ENCODE peak calls at places on chromosomes 13 and 19, in four cellular contexts. One of them, this sample, is unnamed.

GRCh38 chr19:48659768-48660167 is 13.0 kb downstream of the NTN5 start:
- DNase-seq in ascending aorta: no peak
- DNase-seq in mammary epithelial cell: peak; percentile 52
- DNase-seq in heart left ventricle: no peak
- DNase-seq in this sample: no peak

GRCh38 chr19:19956431-19957075 is 55.8 kb downstream of the ZNF93 start:
- DNase-seq in ascending aorta: no peak
- DNase-seq in mammary epithelial cell: no peak
- DNase-seq in heart left ventricle: no peak
- DNase-seq in this sample: no peak

GRCh38 chr13:32585625-32586021 is 629 bp upstream of the PDS5B start:
- DNase-seq in ascending aorta: no peak
- DNase-seq in mammary epithelial cell: no peak
- DNase-seq in heart left ventricle: no peak
- DNase-seq in this sample: no peak

GRCh38 chr19:56121180-56122167 is at the start of gene ZNF787:
- DNase-seq in ascending aorta: peak; percentile 100
- DNase-seq in mammary epithelial cell: peak; percentile 97
- DNase-seq in heart left ventricle: peak; percentile 99
- DNase-seq in this sample: peak; percentile 65

GRCh38 chr19:40143612-40144011 is 47.6 kb upstream of the MAP3K10 start:
- DNase-seq in ascending aorta: no peak
- DNase-seq in mammary epithelial cell: no peak
- DNase-seq in heart left ventricle: peak; percentile 29
- DNase-seq in this sample: no peak

GRCh38 chr19:43700368-43701015 is 15.4 kb upstream of the IRGC start:
- DNase-seq in ascending aorta: no peak
- DNase-seq in mammary epithelial cell: peak; percentile 23
- DNase-seq in heart left ventricle: peak; percentile 74
- DNase-seq in this sample: no peak

GRCh38 chr13:106052200-106052767 is 483.2 kb downstream of the EFNB2 start:
- DNase-seq in ascending aorta: no peak
- DNase-seq in mammary epithelial cell: no peak
- DNase-seq in heart left ventricle: no peak
- DNase-seq in this sample: no peak

GRCh38 chr19:39310558-39311311 is 9.9 kb downstream of the LRFN1 start:
- DNase-seq in ascending aorta: no peak
- DNase-seq in mammary epithelial cell: no peak
- DNase-seq in heart left ventricle: no peak
- DNase-seq in this sample: no peak

GRCh38 chr13:80571346-80572307 is 230.7 kb upstream of the SPRY2 start:
- DNase-seq in ascending aorta: no peak
- DNase-seq in mammary epithelial cell: no peak
- DNase-seq in heart left ventricle: peak; percentile 11
- DNase-seq in this sample: no peak

GRCh38 chr13:107450931-107451330 is 764.4 kb downstream of the LIG4 start:
- DNase-seq in ascending aorta: peak; percentile 78
- DNase-seq in mammary epithelial cell: no peak
- DNase-seq in heart left ventricle: peak; percentile 34
- DNase-seq in this sample: peak; percentile 94

GRCh38 chr19:45163751-45164150 is 3.0 kb upstream of the NKPD1 start:
- DNase-seq in ascending aorta: no peak
- DNase-seq in mammary epithelial cell: no peak
- DNase-seq in heart left ventricle: no peak
- DNase-seq in this sample: no peak

GRCh38 chr13:35927554-35927953 is 203.6 kb downstream of the DCLK1 start:
- DNase-seq in ascending aorta: no peak
- DNase-seq in mammary epithelial cell: peak; percentile 52
- DNase-seq in heart left ventricle: no peak
- DNase-seq in this sample: peak; percentile 51

GRCh38 chr19:55492362-55492944 is 4.2 kb downstream of the SSC5D start:
- DNase-seq in ascending aorta: no peak
- DNase-seq in mammary epithelial cell: no peak
- DNase-seq in heart left ventricle: no peak
- DNase-seq in this sample: no peak

GRCh38 chr13:86757236-86757978 is 913.8 kb upstream of the SLITRK5 start:
- DNase-seq in ascending aorta: no peak
- DNase-seq in mammary epithelial cell: peak; percentile 84
- DNase-seq in heart left ventricle: no peak
- DNase-seq in this sample: no peak

GRCh38 chr13:69619651-69620050 is 488.0 kb upstream of the ATXN8OS start:
- DNase-seq in ascending aorta: no peak
- DNase-seq in mammary epithelial cell: no peak
- DNase-seq in heart left ventricle: no peak
- DNase-seq in this sample: no peak

GRCh38 chr19:44282846-44283245 is 22.0 kb downstream of the ZNF235 start:
- DNase-seq in ascending aorta: no peak
- DNase-seq in mammary epithelial cell: peak; percentile 54
- DNase-seq in heart left ventricle: no peak
- DNase-seq in this sample: no peak

GRCh38 chr19:13262450-13262849 is 112.2 kb downstream of the IER2 start:
- DNase-seq in ascending aorta: no peak
- DNase-seq in mammary epithelial cell: peak; percentile 48
- DNase-seq in heart left ventricle: no peak
- DNase-seq in this sample: peak; percentile 10

GRCh38 chr13:49403966-49404365 is 39.9 kb downstream of the CAB39L start:
- DNase-seq in ascending aorta: no peak
- DNase-seq in mammary epithelial cell: no peak
- DNase-seq in heart left ventricle: no peak
- DNase-seq in this sample: no peak
- H3K36me3 ChIP-seq in ascending aorta: no peaks in the 10 kb centered on the region
- H3K36me3 ChIP-seq in mammary epithelial cell: no peaks in the 10 kb centered on the region
- H3K36me3 ChIP-seq in heart left ventricle: no peaks in the 10 kb centered on the region
- H3K36me3 ChIP-seq in this sample: no peaks in the 10 kb centered on the region

GRCh38 chr13:23966221-23966690 is 69.0 kb upstream of the C1QTNF9B start:
- DNase-seq in ascending aorta: no peak
- DNase-seq in mammary epithelial cell: no peak
- DNase-seq in heart left ventricle: no peak
- DNase-seq in this sample: no peak
- H3K4me3 ChIP-seq in ascending aorta: no peak overlapping the region
- H3K4me3 ChIP-seq in mammary epithelial cell: no peak overlapping the region
- H3K4me3 ChIP-seq in heart left ventricle: no peak overlapping the region
- H3K4me3 ChIP-seq in this sample: no peak overlapping the region

DNA sequence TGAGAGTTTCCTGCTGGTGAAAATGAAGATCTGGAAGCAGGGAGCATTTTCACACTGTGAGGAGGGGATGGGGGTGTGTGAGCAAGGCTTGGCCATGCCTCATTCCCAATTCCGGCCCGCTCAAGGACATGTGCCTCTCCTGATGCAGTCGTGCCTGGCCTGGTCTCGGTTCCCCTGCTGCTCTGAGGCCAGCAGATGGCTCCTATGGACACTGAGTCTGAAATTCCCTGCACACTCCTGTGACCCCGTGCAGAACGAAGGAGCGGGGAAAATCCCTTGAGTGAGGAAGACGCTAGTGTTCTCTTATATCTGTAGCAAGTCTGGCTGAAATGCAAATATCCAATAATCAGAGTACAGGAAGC is 363 bp upstream of the ZNF763 start:
- DNase-seq in ascending aorta: no peak
- DNase-seq in mammary epithelial cell: no peak
- DNase-seq in heart left ventricle: peak; percentile 47
- DNase-seq in this sample: no peak
- TF ChIP-seq CTCF in ascending aorta: no peak
- TF ChIP-seq CTCF in mammary epithelial cell: peak; percentile 22
- TF ChIP-seq CTCF in heart left ventricle: no peak
- TF ChIP-seq CTCF in this sample: no peak

GRCh38 chr13:102443234-102443633 is 41.4 kb upstream of the FGF14 start:
- DNase-seq in ascending aorta: no peak
- DNase-seq in mammary epithelial cell: no peak
- DNase-seq in heart left ventricle: no peak
- DNase-seq in this sample: no peak

GRCh38 chr13:102440259-102440936 is 38.5 kb upstream of the FGF14 start:
- DNase-seq in ascending aorta: no peak
- DNase-seq in mammary epithelial cell: peak; percentile 72
- DNase-seq in heart left ventricle: no peak
- DNase-seq in this sample: peak; percentile 81

GRCh38 chr13:102441085-102441484 is 39.2 kb upstream of the FGF14 start:
- DNase-seq in ascending aorta: no peak
- DNase-seq in mammary epithelial cell: no peak
- DNase-seq in heart left ventricle: no peak
- DNase-seq in this sample: no peak
- H3K36me3 ChIP-seq in ascending aorta: no peaks in the 10 kb centered on the region
- H3K36me3 ChIP-seq in mammary epithelial cell: no peaks in the 10 kb centered on the region
- H3K36me3 ChIP-seq in heart left ventricle: no peaks in the 10 kb centered on the region
- H3K36me3 ChIP-seq in this sample: no peaks in the 10 kb centered on the region

This sample was measured in kidney epithelial cell.